ENCODE peak calls at places on chromosomes 2 and 18, in eight cellular contexts. One of them, this sample, is unnamed.

GRCh38 chr18:48045744-48046143 is 115.3 kb upstream of the SMAD2 start:
- DNase-seq in stimulated activated CD8-positive, alpha-beta memory T cell treated with anti-CD3 and anti-CD28 coated beads, Interleukin-2, amount 100 ng/mL, for 48 hours: no peak
- DNase-seq in T-helper 17 cell: no peak
- DNase-seq in KG1: no peak
- DNase-seq in activated naive CD8-positive, alpha-beta T cell treated with anti-CD3 and anti-CD28 coated beads, Interleukin-2, amount 10 ng/mL, durations not matched to agents 7 days and 5 days: no peak
- DNase-seq in NCI-H1436: no peak
- DNase-seq in T-helper 1 cell: no peak
- DNase-seq in foreskin keratinocyte: no peak
- DNase-seq in this sample: no peak

GRCh38 chr18:69777248-69777647 is 170.4 kb downstream of the CD226 start:
- DNase-seq in KG1: no peak
- DNase-seq in T-helper 1 cell: no peak
- DNase-seq in NCI-H1436: no peak
- DNase-seq in stimulated activated CD8-positive, alpha-beta memory T cell treated with anti-CD3 and anti-CD28 coated beads, Interleukin-2, amount 100 ng/mL, for 48 hours: no peak
- DNase-seq in T-helper 17 cell: no peak
- DNase-seq in activated naive CD8-positive, alpha-beta T cell treated with anti-CD3 and anti-CD28 coated beads, Interleukin-2, amount 10 ng/mL, durations not matched to agents 7 days and 5 days: no peak
- DNase-seq in foreskin keratinocyte: no peak
- DNase-seq in this sample: no peak

GRCh38 chr2:43426305-43427031 is 169.4 kb downstream of the THADA start:
- DNase-seq in activated naive CD8-positive, alpha-beta T cell treated with anti-CD3 and anti-CD28 coated beads, Interleukin-2, amount 10 ng/mL, durations not matched to agents 7 days and 5 days: peak
- DNase-seq in T-helper 1 cell: peak
- DNase-seq in KG1: peak
- DNase-seq in foreskin keratinocyte: peak
- DNase-seq in NCI-H1436: no peak
- DNase-seq in stimulated activated CD8-positive, alpha-beta memory T cell treated with anti-CD3 and anti-CD28 coated beads, Interleukin-2, amount 100 ng/mL, for 48 hours: peak
- DNase-seq in T-helper 17 cell: peak
- DNase-seq in this sample: no peak

GRCh38 chr2:72004201-72004915 is 143.3 kb downstream of the CYP26B1 start:
- DNase-seq in T-helper 1 cell: no peak
- DNase-seq in activated naive CD8-positive, alpha-beta T cell treated with anti-CD3 and anti-CD28 coated beads, Interleukin-2, amount 10 ng/mL, durations not matched to agents 7 days and 5 days: no peak
- DNase-seq in stimulated activated CD8-positive, alpha-beta memory T cell treated with anti-CD3 and anti-CD28 coated beads, Interleukin-2, amount 100 ng/mL, for 48 hours: no peak
- DNase-seq in foreskin keratinocyte: no peak
- DNase-seq in KG1: no peak
- DNase-seq in T-helper 17 cell: no peak
- DNase-seq in NCI-H1436: no peak
- DNase-seq in this sample: no peak

GRCh38 chr18:8705941-8706544 is 687 bp downstream of the MTCL1 start:
- DNase-seq in stimulated activated CD8-positive, alpha-beta memory T cell treated with anti-CD3 and anti-CD28 coated beads, Interleukin-2, amount 100 ng/mL, for 48 hours: no peak
- DNase-seq in foreskin keratinocyte: no peak
- DNase-seq in KG1: no peak
- DNase-seq in T-helper 17 cell: no peak
- DNase-seq in activated naive CD8-positive, alpha-beta T cell treated with anti-CD3 and anti-CD28 coated beads, Interleukin-2, amount 10 ng/mL, durations not matched to agents 7 days and 5 days: peak
- DNase-seq in T-helper 1 cell: no peak
- DNase-seq in NCI-H1436: no peak
- DNase-seq in this sample: peak

GRCh38 chr2:125696573-125696972 is 959.4 kb upstream of the GYPC start:
- DNase-seq in NCI-H1436: no peak
- DNase-seq in KG1: no peak
- DNase-seq in foreskin keratinocyte: no peak
- DNase-seq in activated naive CD8-positive, alpha-beta T cell treated with anti-CD3 and anti-CD28 coated beads, Interleukin-2, amount 10 ng/mL, durations not matched to agents 7 days and 5 days: no peak
- DNase-seq in stimulated activated CD8-positive, alpha-beta memory T cell treated with anti-CD3 and anti-CD28 coated beads, Interleukin-2, amount 100 ng/mL, for 48 hours: no peak
- DNase-seq in T-helper 1 cell: no peak
- DNase-seq in T-helper 17 cell: no peak
- DNase-seq in this sample: no peak

GRCh38 chr2:52779446-52779845 is 988.2 kb upstream of the CHAC2 start:
- DNase-seq in activated naive CD8-positive, alpha-beta T cell treated with anti-CD3 and anti-CD28 coated beads, Interleukin-2, amount 10 ng/mL, durations not matched to agents 7 days and 5 days: no peak
- DNase-seq in foreskin keratinocyte: no peak
- DNase-seq in T-helper 1 cell: no peak
- DNase-seq in KG1: no peak
- DNase-seq in stimulated activated CD8-positive, alpha-beta memory T cell treated with anti-CD3 and anti-CD28 coated beads, Interleukin-2, amount 100 ng/mL, for 48 hours: no peak
- DNase-seq in NCI-H1436: no peak
- DNase-seq in T-helper 17 cell: no peak
- DNase-seq in this sample: no peak

GRCh38 chr2:127614731-127615130 is 31.2 kb upstream of the GPR17 start:
- DNase-seq in T-helper 1 cell: no peak
- DNase-seq in stimulated activated CD8-positive, alpha-beta memory T cell treated with anti-CD3 and anti-CD28 coated beads, Interleukin-2, amount 100 ng/mL, for 48 hours: no peak
- DNase-seq in KG1: no peak
- DNase-seq in T-helper 17 cell: no peak
- DNase-seq in NCI-H1436: no peak
- DNase-seq in activated naive CD8-positive, alpha-beta T cell treated with anti-CD3 and anti-CD28 coated beads, Interleukin-2, amount 10 ng/mL, durations not matched to agents 7 days and 5 days: no peak
- DNase-seq in foreskin keratinocyte: no peak
- DNase-seq in this sample: no peak

GRCh38 chr2:201471732-201472395 is 20.3 kb downstream of the STRADB start:
- DNase-seq in NCI-H1436: no peak
- DNase-seq in foreskin keratinocyte: no peak
- DNase-seq in KG1: no peak
- DNase-seq in T-helper 1 cell: no peak
- DNase-seq in T-helper 17 cell: no peak
- DNase-seq in stimulated activated CD8-positive, alpha-beta memory T cell treated with anti-CD3 and anti-CD28 coated beads, Interleukin-2, amount 100 ng/mL, for 48 hours: no peak
- DNase-seq in activated naive CD8-positive, alpha-beta T cell treated with anti-CD3 and anti-CD28 coated beads, Interleukin-2, amount 10 ng/mL, durations not matched to agents 7 days and 5 days: no peak
- DNase-seq in this sample: no peak

GRCh38 chr2:217142649-217143266 is 282.9 kb upstream of the TNP1 start:
- DNase-seq in activated naive CD8-positive, alpha-beta T cell treated with anti-CD3 and anti-CD28 coated beads, Interleukin-2, amount 10 ng/mL, durations not matched to agents 7 days and 5 days: no peak
- DNase-seq in KG1: no peak
- DNase-seq in NCI-H1436: no peak
- DNase-seq in T-helper 1 cell: no peak
- DNase-seq in T-helper 17 cell: no peak
- DNase-seq in stimulated activated CD8-positive, alpha-beta memory T cell treated with anti-CD3 and anti-CD28 coated beads, Interleukin-2, amount 100 ng/mL, for 48 hours: peak
- DNase-seq in foreskin keratinocyte: no peak
- DNase-seq in this sample: no peak

GRCh38 chr2:218229851-218230250 is 12.9 kb downstream of the ARPC2 start:
- DNase-seq in activated naive CD8-positive, alpha-beta T cell treated with anti-CD3 and anti-CD28 coated beads, Interleukin-2, amount 10 ng/mL, durations not matched to agents 7 days and 5 days: no peak
- DNase-seq in T-helper 17 cell: no peak
- DNase-seq in T-helper 1 cell: peak
- DNase-seq in stimulated activated CD8-positive, alpha-beta memory T cell treated with anti-CD3 and anti-CD28 coated beads, Interleukin-2, amount 100 ng/mL, for 48 hours: no peak
- DNase-seq in NCI-H1436: no peak
- DNase-seq in KG1: no peak
- DNase-seq in foreskin keratinocyte: peak
- DNase-seq in this sample: no peak

GRCh38 chr2:122193622-122194021 is 438.2 kb downstream of the TSN start:
- DNase-seq in T-helper 1 cell: no peak
- DNase-seq in NCI-H1436: no peak
- DNase-seq in activated naive CD8-positive, alpha-beta T cell treated with anti-CD3 and anti-CD28 coated beads, Interleukin-2, amount 10 ng/mL, durations not matched to agents 7 days and 5 days: no peak
- DNase-seq in foreskin keratinocyte: no peak
- DNase-seq in T-helper 17 cell: no peak
- DNase-seq in stimulated activated CD8-positive, alpha-beta memory T cell treated with anti-CD3 and anti-CD28 coated beads, Interleukin-2, amount 100 ng/mL, for 48 hours: no peak
- DNase-seq in KG1: no peak
- DNase-seq in this sample: no peak

GRCh38 chr2:60818272-60818671 is 62.2 kb downstream of the PAPOLG start:
- DNase-seq in stimulated activated CD8-positive, alpha-beta memory T cell treated with anti-CD3 and anti-CD28 coated beads, Interleukin-2, amount 100 ng/mL, for 48 hours: peak
- DNase-seq in NCI-H1436: no peak
- DNase-seq in T-helper 17 cell: no peak
- DNase-seq in T-helper 1 cell: peak
- DNase-seq in KG1: no peak
- DNase-seq in foreskin keratinocyte: no peak
- DNase-seq in activated naive CD8-positive, alpha-beta T cell treated with anti-CD3 and anti-CD28 coated beads, Interleukin-2, amount 10 ng/mL, durations not matched to agents 7 days and 5 days: no peak
- DNase-seq in this sample: no peak

GRCh38 chr2:142076319-142076718 is 54.5 kb downstream of the LRP1B start:
- DNase-seq in foreskin keratinocyte: no peak
- DNase-seq in NCI-H1436: no peak
- DNase-seq in T-helper 17 cell: no peak
- DNase-seq in T-helper 1 cell: no peak
- DNase-seq in activated naive CD8-positive, alpha-beta T cell treated with anti-CD3 and anti-CD28 coated beads, Interleukin-2, amount 10 ng/mL, durations not matched to agents 7 days and 5 days: no peak
- DNase-seq in KG1: no peak
- DNase-seq in stimulated activated CD8-positive, alpha-beta memory T cell treated with anti-CD3 and anti-CD28 coated beads, Interleukin-2, amount 100 ng/mL, for 48 hours: no peak
- DNase-seq in this sample: no peak

GRCh38 chr18:49230331-49230730 is 230.1 kb downstream of the DYM start:
- DNase-seq in T-helper 1 cell: no peak
- DNase-seq in foreskin keratinocyte: no peak
- DNase-seq in activated naive CD8-positive, alpha-beta T cell treated with anti-CD3 and anti-CD28 coated beads, Interleukin-2, amount 10 ng/mL, durations not matched to agents 7 days and 5 days: no peak
- DNase-seq in KG1: no peak
- DNase-seq in NCI-H1436: no peak
- DNase-seq in stimulated activated CD8-positive, alpha-beta memory T cell treated with anti-CD3 and anti-CD28 coated beads, Interleukin-2, amount 100 ng/mL, for 48 hours: no peak
- DNase-seq in T-helper 17 cell: no peak
- DNase-seq in this sample: no peak

GRCh38 chr18:3816601-3817363 is 366.8 kb downstream of the TGIF1 start:
- DNase-seq in T-helper 1 cell: no peak
- DNase-seq in T-helper 17 cell: no peak
- DNase-seq in KG1: no peak
- DNase-seq in stimulated activated CD8-positive, alpha-beta memory T cell treated with anti-CD3 and anti-CD28 coated beads, Interleukin-2, amount 100 ng/mL, for 48 hours: no peak
- DNase-seq in NCI-H1436: no peak
- DNase-seq in foreskin keratinocyte: peak
- DNase-seq in activated naive CD8-positive, alpha-beta T cell treated with anti-CD3 and anti-CD28 coated beads, Interleukin-2, amount 10 ng/mL, durations not matched to agents 7 days and 5 days: no peak
- DNase-seq in this sample: no peak

GRCh38 chr2:131032393-131032836 is 60.8 kb downstream of the FAM168B start:
- DNase-seq in KG1: no peak
- DNase-seq in T-helper 1 cell: no peak
- DNase-seq in NCI-H1436: no peak
- DNase-seq in foreskin keratinocyte: no peak
- DNase-seq in activated naive CD8-positive, alpha-beta T cell treated with anti-CD3 and anti-CD28 coated beads, Interleukin-2, amount 10 ng/mL, durations not matched to agents 7 days and 5 days: no peak
- DNase-seq in stimulated activated CD8-positive, alpha-beta memory T cell treated with anti-CD3 and anti-CD28 coated beads, Interleukin-2, amount 100 ng/mL, for 48 hours: no peak
- DNase-seq in T-helper 17 cell: no peak
- DNase-seq in this sample: peak

GRCh38 chr2:113716291-113716690 is 40.2 kb downstream of the SLC35F5 start:
- DNase-seq in NCI-H1436: no peak
- DNase-seq in T-helper 17 cell: no peak
- DNase-seq in stimulated activated CD8-positive, alpha-beta memory T cell treated with anti-CD3 and anti-CD28 coated beads, Interleukin-2, amount 100 ng/mL, for 48 hours: no peak
- DNase-seq in activated naive CD8-positive, alpha-beta T cell treated with anti-CD3 and anti-CD28 coated beads, Interleukin-2, amount 10 ng/mL, durations not matched to agents 7 days and 5 days: no peak
- DNase-seq in T-helper 1 cell: no peak
- DNase-seq in foreskin keratinocyte: no peak
- DNase-seq in KG1: no peak
- DNase-seq in this sample: no peak

GRCh38 chr2:240142256-240142775 is 1.9 kb upstream of the OTOS start:
- DNase-seq in foreskin keratinocyte: no peak
- DNase-seq in activated naive CD8-positive, alpha-beta T cell treated with anti-CD3 and anti-CD28 coated beads, Interleukin-2, amount 10 ng/mL, durations not matched to agents 7 days and 5 days: peak
- DNase-seq in T-helper 1 cell: no peak
- DNase-seq in T-helper 17 cell: no peak
- DNase-seq in KG1: no peak
- DNase-seq in NCI-H1436: no peak
- DNase-seq in stimulated activated CD8-positive, alpha-beta memory T cell treated with anti-CD3 and anti-CD28 coated beads, Interleukin-2, amount 100 ng/mL, for 48 hours: no peak
- DNase-seq in this sample: no peak

GRCh38 chr2:25453199-25453903 is 111.6 kb upstream of the DNMT3A start:
- DNase-seq in foreskin keratinocyte: peak
- DNase-seq in activated naive CD8-positive, alpha-beta T cell treated with anti-CD3 and anti-CD28 coated beads, Interleukin-2, amount 10 ng/mL, durations not matched to agents 7 days and 5 days: no peak
- DNase-seq in KG1: no peak
- DNase-seq in stimulated activated CD8-positive, alpha-beta memory T cell treated with anti-CD3 and anti-CD28 coated beads, Interleukin-2, amount 100 ng/mL, for 48 hours: no peak
- DNase-seq in T-helper 17 cell: no peak
- DNase-seq in NCI-H1436: no peak
- DNase-seq in T-helper 1 cell: peak
- DNase-seq in this sample: peak

GRCh38 chr2:126059379-126059778 is 596.6 kb upstream of the GYPC start:
- DNase-seq in foreskin keratinocyte: no peak
- DNase-seq in activated naive CD8-positive, alpha-beta T cell treated with anti-CD3 and anti-CD28 coated beads, Interleukin-2, amount 10 ng/mL, durations not matched to agents 7 days and 5 days: no peak
- DNase-seq in KG1: no peak
- DNase-seq in NCI-H1436: no peak
- DNase-seq in stimulated activated CD8-positive, alpha-beta memory T cell treated with anti-CD3 and anti-CD28 coated beads, Interleukin-2, amount 100 ng/mL, for 48 hours: no peak
- DNase-seq in T-helper 1 cell: no peak
- DNase-seq in T-helper 17 cell: no peak
- DNase-seq in this sample: no peak

GRCh38 chr2:190466819-190467444 is 58.8 kb downstream of the MFSD6 start:
- DNase-seq in stimulated activated CD8-positive, alpha-beta memory T cell treated with anti-CD3 and anti-CD28 coated beads, Interleukin-2, amount 100 ng/mL, for 48 hours: no peak
- DNase-seq in activated naive CD8-positive, alpha-beta T cell treated with anti-CD3 and anti-CD28 coated beads, Interleukin-2, amount 10 ng/mL, durations not matched to agents 7 days and 5 days: no peak
- DNase-seq in T-helper 1 cell: no peak
- DNase-seq in foreskin keratinocyte: no peak
- DNase-seq in T-helper 17 cell: no peak
- DNase-seq in KG1: no peak
- DNase-seq in NCI-H1436: peak
- DNase-seq in this sample: no peak

GRCh38 chr18:56112013-56112749 is 524.2 kb upstream of the TCF4 start:
- DNase-seq in activated naive CD8-positive, alpha-beta T cell treated with anti-CD3 and anti-CD28 coated beads, Interleukin-2, amount 10 ng/mL, durations not matched to agents 7 days and 5 days: no peak
- DNase-seq in KG1: no peak
- DNase-seq in foreskin keratinocyte: peak
- DNase-seq in stimulated activated CD8-positive, alpha-beta memory T cell treated with anti-CD3 and anti-CD28 coated beads, Interleukin-2, amount 100 ng/mL, for 48 hours: no peak
- DNase-seq in T-helper 1 cell: peak
- DNase-seq in NCI-H1436: no peak
- DNase-seq in T-helper 17 cell: no peak
- DNase-seq in this sample: no peak

GRCh38 chr18:10475633-10476388 is 21.4 kb downstream of the APCDD1 start:
- DNase-seq in NCI-H1436: no peak
- DNase-seq in KG1: no peak
- DNase-seq in activated naive CD8-positive, alpha-beta T cell treated with anti-CD3 and anti-CD28 coated beads, Interleukin-2, amount 10 ng/mL, durations not matched to agents 7 days and 5 days: no peak
- DNase-seq in foreskin keratinocyte: no peak
- DNase-seq in stimulated activated CD8-positive, alpha-beta memory T cell treated with anti-CD3 and anti-CD28 coated beads, Interleukin-2, amount 100 ng/mL, for 48 hours: no peak
- DNase-seq in T-helper 17 cell: no peak
- DNase-seq in T-helper 1 cell: no peak
- DNase-seq in this sample: no peak

GRCh38 chr2:8154936-8155335 is 526.9 kb upstream of the ID2 start:
- DNase-seq in stimulated activated CD8-positive, alpha-beta memory T cell treated with anti-CD3 and anti-CD28 coated beads, Interleukin-2, amount 100 ng/mL, for 48 hours: no peak
- DNase-seq in activated naive CD8-positive, alpha-beta T cell treated with anti-CD3 and anti-CD28 coated beads, Interleukin-2, amount 10 ng/mL, durations not matched to agents 7 days and 5 days: no peak
- DNase-seq in KG1: no peak
- DNase-seq in NCI-H1436: no peak
- DNase-seq in foreskin keratinocyte: no peak
- DNase-seq in T-helper 1 cell: peak
- DNase-seq in T-helper 17 cell: no peak
- DNase-seq in this sample: no peak

GRCh38 chr2:64262068-64262467 is 117.8 kb upstream of the PELI1 start:
- DNase-seq in stimulated activated CD8-positive, alpha-beta memory T cell treated with anti-CD3 and anti-CD28 coated beads, Interleukin-2, amount 100 ng/mL, for 48 hours: no peak
- DNase-seq in KG1: no peak
- DNase-seq in NCI-H1436: no peak
- DNase-seq in T-helper 1 cell: no peak
- DNase-seq in T-helper 17 cell: no peak
- DNase-seq in activated naive CD8-positive, alpha-beta T cell treated with anti-CD3 and anti-CD28 coated beads, Interleukin-2, amount 10 ng/mL, durations not matched to agents 7 days and 5 days: no peak
- DNase-seq in foreskin keratinocyte: no peak
- DNase-seq in this sample: no peak

GRCh38 chr2:20205915-20206524 is 18.9 kb downstream of the SDC1 start:
- DNase-seq in stimulated activated CD8-positive, alpha-beta memory T cell treated with anti-CD3 and anti-CD28 coated beads, Interleukin-2, amount 100 ng/mL, for 48 hours: no peak
- DNase-seq in activated naive CD8-positive, alpha-beta T cell treated with anti-CD3 and anti-CD28 coated beads, Interleukin-2, amount 10 ng/mL, durations not matched to agents 7 days and 5 days: no peak
- DNase-seq in T-helper 17 cell: no peak
- DNase-seq in NCI-H1436: no peak
- DNase-seq in foreskin keratinocyte: no peak
- DNase-seq in T-helper 1 cell: no peak
- DNase-seq in KG1: no peak
- DNase-seq in this sample: no peak

GRCh38 chr2:185012643-185013042 is 414.3 kb downstream of the ZNF804A start:
- DNase-seq in activated naive CD8-positive, alpha-beta T cell treated with anti-CD3 and anti-CD28 coated beads, Interleukin-2, amount 10 ng/mL, durations not matched to agents 7 days and 5 days: no peak
- DNase-seq in foreskin keratinocyte: no peak
- DNase-seq in stimulated activated CD8-positive, alpha-beta memory T cell treated with anti-CD3 and anti-CD28 coated beads, Interleukin-2, amount 100 ng/mL, for 48 hours: no peak
- DNase-seq in KG1: no peak
- DNase-seq in NCI-H1436: no peak
- DNase-seq in T-helper 17 cell: no peak
- DNase-seq in T-helper 1 cell: no peak
- DNase-seq in this sample: no peak

GRCh38 chr18:48987821-48988220 is 37.1 kb upstream of the SMAD7 start:
- DNase-seq in T-helper 17 cell: no peak
- DNase-seq in stimulated activated CD8-positive, alpha-beta memory T cell treated with anti-CD3 and anti-CD28 coated beads, Interleukin-2, amount 100 ng/mL, for 48 hours: no peak
- DNase-seq in activated naive CD8-positive, alpha-beta T cell treated with anti-CD3 and anti-CD28 coated beads, Interleukin-2, amount 10 ng/mL, durations not matched to agents 7 days and 5 days: no peak
- DNase-seq in KG1: no peak
- DNase-seq in NCI-H1436: no peak
- DNase-seq in foreskin keratinocyte: no peak
- DNase-seq in T-helper 1 cell: no peak
- DNase-seq in this sample: no peak